ENCODE peak calls at places on chromosomes 3 and 15, in five cellular contexts. Q is left ventricle myocardium inferior, U is cardiac muscle cell, F is heart left ventricle, A is uterus. H is an unnamed sample.

GRCh38 chr3:127779747-127780146 is 42.6 kb downstream of the MGLL start:
- DNase-seq in F (no peak), U (peak; percentile 27), A (no peak), Q (no peak), H (no peak)

GRCh38 chr15:96992817-96993216 is 662.3 kb downstream of the NR2F2 start:
- DNase-seq in F (no peak), A (no peak), Q (no peak), U (no peak), H (no peak)

GRCh38 chr3:9581742-9582141 is 28.1 kb upstream of the LHFPL4 start:
- DNase-seq in Q (no peak), A (no peak), F (no peak), U (no peak), H (no peak)

GRCh38 chr3:57961828-57962447 is 46.3 kb upstream of the FLNB start:
- DNase-seq in A (no peak), U (no peak), F (no peak), Q (no peak), H (no peak)

GRCh38 chr3:115325539-115325938 is 178.5 kb upstream of the ZBTB20 start:
- DNase-seq in U (peak; percentile 89), A (no peak), F (no peak), Q (no peak), H (no peak)

GRCh38 chr15:59160880-59161593 is 45.6 kb upstream of the LDHAL6B start:
- DNase-seq in F (no peak), Q (no peak), A (no peak), U (peak; percentile 43), H (no peak)

GRCh38 chr3:47817609-47818008 is 14.7 kb downstream of the DHX30 start:
- DNase-seq in F (no peak), Q (no peak), U (no peak), A (no peak), H (no peak)

GRCh38 chr15:67731112-67731761 is 94.1 kb upstream of the SKOR1 start:
- DNase-seq in Q (no peak), F (no peak), U (no peak), A (no peak), H (no peak)

DNA sequence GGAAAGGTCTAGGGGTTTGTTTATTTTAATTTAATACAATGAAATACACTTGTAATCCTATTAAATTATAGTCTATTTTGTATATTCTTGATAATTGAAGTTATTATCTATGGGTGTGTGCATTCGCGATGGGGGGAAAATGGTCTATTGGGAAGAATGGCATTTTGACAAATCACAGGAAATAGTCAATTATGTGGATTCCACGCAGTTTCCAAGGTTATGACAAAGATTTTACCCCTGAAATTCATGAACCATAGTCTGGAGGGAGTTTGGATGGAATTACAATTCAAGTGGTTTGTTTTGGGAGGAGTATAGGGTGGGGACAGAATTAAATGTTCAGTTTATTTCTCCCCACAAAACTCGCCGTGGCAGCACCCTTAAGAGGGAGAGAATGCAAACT is 66.5 kb downstream of the RBMS3 start:
- DNase-seq in A (no peak), U (no peak), Q (no peak), F (no peak), H (no peak)
- H3K4me1 ChIP-seq in A (no peaks in the 10 kb centered on the region), U (peaks cover 6% of the 10 kb centered on the region), Q (peaks cover 26% of the 10 kb centered on the region), F (peaks cover 14% of the 10 kb centered on the region), H (no peaks in the 10 kb centered on the region)

DNA sequence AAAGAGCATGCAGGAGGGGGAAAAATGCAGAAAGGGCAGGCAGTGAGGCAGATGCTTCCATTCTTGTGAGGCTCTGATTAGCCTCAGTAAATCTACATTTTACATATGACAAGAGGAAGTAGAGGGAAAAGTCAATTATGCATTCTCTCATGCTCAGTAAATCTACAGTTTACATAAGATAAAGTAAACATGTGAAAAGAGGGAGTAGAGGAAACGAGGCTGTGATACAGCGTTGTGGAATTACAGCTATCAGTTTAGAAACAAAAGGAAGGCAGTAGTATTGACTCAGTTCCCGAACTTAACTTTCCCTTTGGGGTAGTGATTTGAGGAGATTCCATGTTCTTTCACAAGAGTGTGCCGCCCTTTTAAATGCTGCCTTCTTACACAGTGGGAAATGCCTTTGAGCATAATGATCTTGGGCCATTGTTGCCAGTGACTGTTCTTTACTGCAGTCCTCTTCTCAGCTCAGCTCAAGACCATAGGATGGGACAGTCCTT is 39.3 kb downstream of the OSTN start:
- DNase-seq in U (no peak), F (no peak), A (no peak), Q (no peak), H (no peak)
- H3K27ac ChIP-seq in U (no peak overlapping the region), F (no peak overlapping the region), A (no peak overlapping the region), Q (no peak overlapping the region), H (no peak overlapping the region)

GRCh38 chr3:71432044-71432970 is 151.2 kb downstream of the FOXP1 start:
- DNase-seq in A (no peak), U (no peak), F (peak; percentile 58), Q (peak; percentile 31), H (peak; percentile 73)
- H3K4me1 ChIP-seq in A (no peaks in the 10 kb centered on the region), U (peaks cover 31% of the 10 kb centered on the region), F (peaks cover 32% of the 10 kb centered on the region), Q (peaks cover 51% of the 10 kb centered on the region), H (peaks cover 11% of the 10 kb centered on the region)

GRCh38 chr3:151183253-151183652 is 19.8 kb downstream of the GPR171 start:
- DNase-seq in Q (no peak), F (no peak), A (no peak), U (no peak), H (no peak)
- H3K27ac ChIP-seq in Q (no peak overlapping the region), F (no peak overlapping the region), A (no peak overlapping the region), U (no peak overlapping the region), H (no peak overlapping the region)

DNA sequence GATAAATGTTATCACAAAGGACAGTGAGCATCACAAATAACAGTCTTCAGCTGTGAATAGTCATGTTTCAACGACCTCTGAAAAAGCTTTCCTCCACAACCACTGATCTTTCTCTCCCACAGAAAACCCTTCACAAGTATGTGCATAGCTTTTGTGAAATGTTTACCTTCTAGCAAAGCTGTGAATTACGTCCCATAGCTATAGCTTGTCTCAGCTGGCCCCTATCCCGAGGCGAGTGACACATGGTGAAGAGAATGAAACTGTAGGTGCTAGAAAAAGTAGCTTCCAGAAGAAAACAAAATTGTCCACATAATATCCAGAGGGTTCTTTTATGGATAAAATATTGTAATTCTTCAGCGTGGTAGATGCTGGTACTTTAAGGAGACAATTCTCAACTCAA is 182.0 kb downstream of the FGF12 start:
- DNase-seq in A (no peak), U (no peak), Q (no peak), F (no peak), H (no peak)
- H3K4me1 ChIP-seq in A (no peaks in the 10 kb centered on the region), U (no peaks in the 10 kb centered on the region), Q (peaks cover 48% of the 10 kb centered on the region), F (peaks cover 38% of the 10 kb centered on the region), H (no peaks in the 10 kb centered on the region)

GRCh38 chr15:73630796-73631471 is 2.3 kb downstream of the NPTN start:
- DNase-seq in F (no peak), U (no peak), A (no peak), Q (no peak), H (no peak)

GRCh38 chr15:73631915-73632669 is 1.1 kb downstream of the NPTN start:
- DNase-seq in Q (no peak), U (peak; percentile 79), F (peak; percentile 70), A (peak; percentile 62), H (no peak)

GRCh38 chr15:73633111-73633990 is at the start of gene NPTN:
- DNase-seq in A (peak; percentile 98), Q (peak; percentile 99), U (peak; percentile 98), F (peak; percentile 99), H (peak; percentile 100)

GRCh38 chr15:73633991-73634495 is 854 bp upstream of the NPTN start:
- DNase-seq in U (no peak), A (no peak), Q (no peak), F (no peak), H (no peak)

GRCh38 chr15:73632670-73633058 is 525 bp downstream of the NPTN start:
- DNase-seq in F (peak; percentile 33), Q (peak; percentile 31), A (peak; percentile 30), U (peak; percentile 40), H (no peak)
- H3K27ac ChIP-seq in F (peak overlapping the region; percentile 99), Q (peak overlapping the region; percentile 97), A (peak overlapping the region; percentile 98), U (peak overlapping the region; percentile 96), H (peak overlapping the region; percentile 87)

GRCh38 chr3:31235062-31235704 is 297.5 kb upstream of the STT3B start:
- DNase-seq in F (no peak), U (no peak), A (no peak), Q (no peak), H (no peak)
- H3K4me1 ChIP-seq in F (no peaks in the 10 kb centered on the region), U (no peaks in the 10 kb centered on the region), A (no peaks in the 10 kb centered on the region), Q (no peaks in the 10 kb centered on the region), H (no peaks in the 10 kb centered on the region)

H was measured in kidney.